ENCODE peak calls at places on chromosome 16, in four cellular contexts. L is H9, B is IMR-90, P is hepatocyte. E is an unnamed sample.

GRCh38 chr16:554640-555413 is 5.4 kb upstream of the PRR35 start:
- DNase-seq in L (no peak), B (peak; percentile 52), P (no peak), E (no peak)

GRCh38 chr16:565420-566330 is 1.1 kb upstream of the NHLRC4 start:
- DNase-seq in L (no peak), B (peak; percentile 3), P (peak; percentile 50), E (no peak)

GRCh38 chr16:86880316-86881117 is 302.2 kb downstream of the FOXL1 start:
- DNase-seq in L (no peak), B (peak; percentile 71), P (no peak), E (no peak)

GRCh38 chr16:72875291-72876036 is 172.5 kb downstream of the ZFHX3 start:
- DNase-seq in L (no peak), B (no peak), P (peak; percentile 64), E (peak; percentile 35)

GRCh38 chr16:50574852-50575251 is 26.7 kb downstream of the NKD1 start:
- DNase-seq in L (no peak), B (no peak), P (peak; percentile 33), E (no peak)

GRCh38 chr16:1884155-1884760 is 12.3 kb upstream of the MEIOB start:
- DNase-seq in L (no peak), B (no peak), P (no peak), E (peak; percentile 63)

GRCh38 chr16:77408607-77409006 is 26.2 kb downstream of the ADAMTS18 start:
- DNase-seq in L (no peak), B (no peak), P (no peak), E (no peak)

GRCh38 chr16:66996324-66996982 is 8.1 kb downstream of the CES4A start:
- DNase-seq in L (no peak), B (peak; percentile 80), P (peak; percentile 71), E (peak; percentile 92)

GRCh38 chr16:47887496-47887895 is 268.3 kb downstream of the ABCC12 start:
- DNase-seq in L (peak; percentile 71), B (peak; percentile 33), P (peak; percentile 31), E (no peak)

GRCh38 chr16:52825882-52826281 is 226.8 kb downstream of the CHD9NB start:
- DNase-seq in L (no peak), B (no peak), P (peak; percentile 21), E (no peak)

GRCh38 chr16:35510701-35511100 is 2051.3 kb downstream of the TP53TG3F start:
- DNase-seq in L (no peak), B (no peak), P (no peak), E (no peak)

GRCh38 chr16:74727903-74728302 is 27.2 kb upstream of the MLKL start:
- DNase-seq in L (no peak), B (no peak), P (no peak), E (no peak)

GRCh38 chr16:73086108-73086507 is 38.2 kb upstream of the ZFHX3 start:
- DNase-seq in L (no peak), B (no peak), P (no peak), E (no peak)

GRCh38 chr16:11914759-11915643 is 755 bp downstream of the GSPT1 start:
- DNase-seq in L (no peak), B (peak; percentile 28), P (peak; percentile 72), E (no peak)

GRCh38 chr16:52863000-52863399 is 189.7 kb downstream of the CHD9NB start:
- DNase-seq in L (no peak), B (no peak), P (no peak), E (no peak)

GRCh38 chr16:24850289-24850931 is 4.6 kb downstream of the SLC5A11 start:
- DNase-seq in L (no peak), B (peak; percentile 84), P (no peak), E (no peak)

GRCh38 chr16:30068750-30069574 is 3.4 kb downstream of the ALDOA start:
- DNase-seq in L (no peak), B (no peak), P (no peak), E (peak; percentile 54)

GRCh38 chr16:67241008-67241900 is 6.0 kb downstream of the FHOD1 start:
- DNase-seq in L (peak; percentile 42), B (peak; percentile 92), P (peak; percentile 68), E (peak; percentile 32)

GRCh38 chr16:1150511-1150982 is 2.4 kb upstream of the CACNA1H start:
- DNase-seq in L (peak; percentile 62), B (peak; percentile 47), P (no peak), E (peak; percentile 40)

GRCh38 chr16:54331241-54332002 is 44.8 kb upstream of the IRX3 start:
- DNase-seq in L (peak; percentile 75), B (no peak), P (no peak), E (no peak)
- H4K20me1 ChIP-seq in L (no peaks in the 10 kb centered on the region), B (no peaks in the 10 kb centered on the region), P (no peaks in the 10 kb centered on the region), E (no peaks in the 10 kb centered on the region)

DNA sequence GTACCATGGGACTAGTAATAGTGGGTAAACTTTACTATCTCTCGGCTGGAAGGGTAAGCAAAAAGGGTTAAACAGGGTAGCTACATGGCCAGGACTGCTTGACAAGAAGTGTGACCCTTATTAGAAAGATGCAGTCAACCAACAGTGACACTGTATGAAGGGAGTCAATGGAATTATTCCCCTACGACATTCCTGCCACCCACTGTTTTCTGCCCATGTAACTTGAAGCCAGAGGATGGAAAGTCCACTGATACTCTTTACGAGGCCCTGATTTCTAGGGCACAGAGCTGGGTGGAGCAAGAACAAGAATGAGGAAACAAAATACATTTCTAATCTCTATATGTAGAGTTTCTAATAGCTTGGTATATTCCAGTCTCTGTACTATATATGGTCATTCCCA is 1102.5 kb downstream of the CDH11 start:
- DNase-seq in L (no peak), B (no peak), P (no peak), E (no peak)
- H4K20me1 ChIP-seq in L (no peaks in the 10 kb centered on the region), B (no peaks in the 10 kb centered on the region), P (no peaks in the 10 kb centered on the region), E (no peaks in the 10 kb centered on the region)

GRCh38 chr16:70553175-70553574 is 29.6 kb downstream of the SF3B3 start:
- DNase-seq in L (no peak), B (peak; percentile 76), P (no peak), E (no peak)
- H4K20me1 ChIP-seq in L (no peaks in the 10 kb centered on the region), B (peaks cover 53% of the 10 kb centered on the region), P (peaks cover 35% of the 10 kb centered on the region), E (peaks cover 43% of the 10 kb centered on the region)

GRCh38 chr16:89322381-89323119 is 105.0 kb downstream of the ZNF778 start:
- DNase-seq in L (peak; percentile 84), B (peak; percentile 82), P (peak; percentile 52), E (peak; percentile 74)
- H4K20me1 ChIP-seq in L (no peaks in the 10 kb centered on the region), B (peaks cover 57% of the 10 kb centered on the region), P (peaks cover 97% of the 10 kb centered on the region), E (peaks cover 76% of the 10 kb centered on the region)

GRCh38 chr16:3467182-3467581 is 23.7 kb downstream of the NAA60 start:
- DNase-seq in L (no peak), B (no peak), P (no peak), E (no peak)
- H4K20me1 ChIP-seq in L (no peaks in the 10 kb centered on the region), B (peaks cover 96% of the 10 kb centered on the region), P (peaks cover 92% of the 10 kb centered on the region), E (peaks cover 87% of the 10 kb centered on the region)

DNA sequence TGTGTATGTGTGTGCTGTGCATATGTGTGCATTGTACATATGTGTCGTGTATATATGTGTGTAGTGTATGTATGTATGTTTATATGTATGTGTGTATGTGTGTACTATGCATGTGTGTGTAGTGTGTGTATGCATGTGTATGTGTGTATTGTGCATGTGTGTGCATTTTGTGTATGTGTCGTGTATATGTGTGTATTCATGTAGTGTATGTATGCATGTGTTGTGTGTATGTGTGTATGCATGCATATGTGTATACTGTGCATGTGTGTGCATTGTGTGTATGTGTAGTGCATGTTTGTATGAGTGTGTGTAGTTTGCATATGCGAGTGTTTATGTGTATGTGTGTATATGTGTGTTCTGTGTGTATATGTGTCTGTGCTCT is 15.5 kb upstream of the CCL17 start:
- DNase-seq in L (no peak), B (no peak), P (no peak), E (no peak)
- H4K20me1 ChIP-seq in L (no peaks in the 10 kb centered on the region), B (no peaks in the 10 kb centered on the region), P (no peaks in the 10 kb centered on the region), E (no peaks in the 10 kb centered on the region)

E was measured in HepG2.